ENCODE peak calls at places on chromosomes 2 and 18, in four cellular contexts. V is mesendoderm, H is GM23248, X is ovary. O is an unnamed sample.

GRCh38 chr2:154402138-154402714 is 296.3 kb upstream of the KCNJ3 start:
- DNase-seq in H (peak; percentile 73), X (no peak), V (peak; percentile 39), O (peak; percentile 6)

GRCh38 chr2:6524678-6525367 is 340.9 kb downstream of the CMPK2 start:
- DNase-seq in H (no peak), V (no peak), X (no peak), O (no peak)

GRCh38 chr2:174059178-174059874 is 94.2 kb upstream of the SP3 start:
- DNase-seq in X (no peak), H (peak; percentile 77), V (no peak), O (no peak)

GRCh38 chr18:5527603-5528002 is 16.2 kb downstream of the EPB41L3 start:
- DNase-seq in X (no peak), V (no peak), H (peak; percentile 91), O (no peak)

GRCh38 chr2:142874293-142874814 is 3.1 kb upstream of the KYNU start:
- DNase-seq in X (no peak), V (no peak), H (peak; percentile 96), O (no peak)

GRCh38 chr2:98772531-98772930 is 41.6 kb upstream of the MGAT4A start:
- DNase-seq in H (no peak), V (no peak), X (no peak), O (no peak)

GRCh38 chr2:171383141-171383540 is 50.6 kb downstream of the METTL8 start:
- DNase-seq in X (no peak), H (no peak), V (no peak), O (no peak)

GRCh38 chr2:15355386-15355785 is 205.7 kb downstream of the NBAS start:
- DNase-seq in H (no peak), X (no peak), V (peak; percentile 30), O (no peak)

GRCh38 chr18:70553245-70553960 is 264.6 kb downstream of the SOCS6 start:
- DNase-seq in V (no peak), H (no peak), X (no peak), O (no peak)

GRCh38 chr18:41645600-41646360 is 309.3 kb upstream of the PIK3C3 start:
- DNase-seq in V (no peak), X (no peak), H (no peak), O (no peak)

DNA sequence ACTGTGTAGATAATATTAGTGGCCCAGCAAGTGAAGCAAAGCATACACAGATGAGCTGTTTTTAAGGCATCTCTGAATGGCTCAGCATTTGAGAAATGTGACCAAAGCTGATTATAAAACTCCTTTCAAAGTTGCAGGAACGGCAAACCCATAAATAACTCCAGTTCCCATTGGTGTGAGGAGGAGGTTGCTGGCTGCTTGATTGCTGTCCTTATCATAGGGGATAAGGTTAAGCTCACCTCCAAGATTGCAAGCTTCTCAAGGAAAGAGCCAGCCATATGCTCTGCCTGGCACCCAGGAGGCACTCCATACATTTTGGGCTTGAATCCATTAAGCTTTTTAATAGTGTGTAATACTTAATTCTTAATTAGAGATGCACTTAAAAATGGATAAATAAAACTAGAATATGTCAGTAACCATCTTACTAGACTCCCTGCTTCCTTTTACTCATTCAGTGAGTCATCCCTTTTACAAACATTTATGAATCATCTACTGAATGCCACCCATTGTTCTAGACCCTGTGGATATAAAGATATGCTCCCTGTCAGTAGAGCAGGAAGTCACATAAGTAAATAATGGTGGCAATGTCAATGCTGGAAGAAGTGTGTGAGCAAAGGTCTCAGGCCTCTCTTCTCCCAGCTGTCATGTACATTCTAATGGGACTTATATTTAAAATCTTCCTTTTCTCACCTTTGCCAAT is 99.3 kb downstream of the SPATS2L start:
- DNase-seq in X (no peak), H (peak; percentile 93), V (peak; percentile 68), O (no peak)
- H3K4me3 ChIP-seq in X (no peak overlapping the region), H (peak overlapping the region; percentile 45), V (no peak overlapping the region), O (no peak overlapping the region)

DNA sequence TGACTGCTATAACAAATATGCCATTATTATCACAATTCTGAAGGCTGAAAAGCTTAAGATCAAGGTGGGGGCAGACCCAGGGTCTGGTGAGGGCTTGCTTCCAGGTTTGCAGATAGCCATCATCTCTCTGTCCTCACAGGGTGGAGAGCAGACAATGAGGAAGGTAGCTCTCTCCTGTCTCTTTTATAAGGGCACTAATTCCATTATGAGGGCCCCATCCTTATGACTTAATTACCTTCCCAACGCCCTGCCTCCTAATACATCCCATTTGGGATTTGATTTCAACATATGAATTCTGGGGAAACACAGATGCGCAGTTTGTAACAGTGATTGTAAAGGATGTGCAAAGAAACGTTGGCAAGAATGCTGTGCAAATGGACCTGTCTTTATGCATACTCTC is 44.8 kb downstream of the PARD3B start:
- DNase-seq in H (no peak), V (no peak), X (no peak), O (no peak)
- H3K4me3 ChIP-seq in H (no peak overlapping the region), V (no peak overlapping the region), X (no peak overlapping the region), O (no peak overlapping the region)

DNA sequence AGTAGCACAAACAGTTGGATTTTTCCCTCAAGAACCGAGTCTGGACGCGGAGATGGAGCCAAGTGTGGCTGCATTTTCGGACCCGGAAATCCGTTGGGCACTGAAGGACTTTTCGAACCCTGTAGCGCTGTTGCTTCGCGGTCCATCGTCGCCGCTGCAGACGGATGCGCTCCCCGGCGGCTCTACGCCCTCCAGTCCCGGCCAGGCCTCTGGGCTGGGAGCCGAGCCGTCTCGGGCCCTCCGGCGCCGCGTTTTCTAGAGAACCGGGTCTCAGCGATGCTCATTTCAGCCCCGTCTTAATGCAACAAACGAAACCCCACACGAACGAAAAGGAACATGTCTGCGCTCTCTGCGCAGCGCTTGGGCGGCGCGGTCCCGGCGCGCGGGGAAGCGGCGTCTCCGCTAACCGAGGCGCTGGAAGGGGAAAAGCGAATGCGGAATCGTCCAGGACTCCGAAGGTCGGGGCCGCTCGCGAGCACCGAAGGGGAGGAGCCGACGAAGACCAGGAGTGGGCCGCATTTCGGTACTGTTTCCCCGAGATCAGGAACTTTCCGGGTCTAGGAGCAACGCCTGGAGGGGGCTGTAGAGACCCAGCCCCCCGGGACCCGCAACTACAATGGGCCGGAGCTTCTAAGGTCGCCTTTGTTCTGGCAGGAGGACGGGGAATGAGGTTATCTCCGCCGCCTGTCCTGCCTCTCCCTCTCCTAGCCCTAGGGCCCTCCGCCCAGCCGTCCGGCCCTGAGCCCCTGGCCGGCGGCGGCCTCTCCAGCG is 3.2 kb downstream of the EMX1 start:
- DNase-seq in V (peak; percentile 75), X (no peak), H (peak; percentile 57), O (no peak)
- H3K4me3 ChIP-seq in V (peak overlapping the region; percentile 8), X (no peak overlapping the region), H (peak overlapping the region; percentile 48), O (no peak overlapping the region)

GRCh38 chr2:113328043-113328442 is 49.3 kb upstream of the PAX8 start:
- DNase-seq in V (no peak), H (no peak), X (no peak), O (no peak)

GRCh38 chr2:113324684-113325160 is 46.0 kb upstream of the PAX8 start:
- DNase-seq in X (peak; percentile 54), H (peak; percentile 84), V (peak; percentile 75), O (peak; percentile 25)
- H3K4me3 ChIP-seq in X (peak overlapping the region; percentile 35), H (peak overlapping the region; percentile 73), V (peak overlapping the region; percentile 32), O (peak overlapping the region; percentile 40)

DNA sequence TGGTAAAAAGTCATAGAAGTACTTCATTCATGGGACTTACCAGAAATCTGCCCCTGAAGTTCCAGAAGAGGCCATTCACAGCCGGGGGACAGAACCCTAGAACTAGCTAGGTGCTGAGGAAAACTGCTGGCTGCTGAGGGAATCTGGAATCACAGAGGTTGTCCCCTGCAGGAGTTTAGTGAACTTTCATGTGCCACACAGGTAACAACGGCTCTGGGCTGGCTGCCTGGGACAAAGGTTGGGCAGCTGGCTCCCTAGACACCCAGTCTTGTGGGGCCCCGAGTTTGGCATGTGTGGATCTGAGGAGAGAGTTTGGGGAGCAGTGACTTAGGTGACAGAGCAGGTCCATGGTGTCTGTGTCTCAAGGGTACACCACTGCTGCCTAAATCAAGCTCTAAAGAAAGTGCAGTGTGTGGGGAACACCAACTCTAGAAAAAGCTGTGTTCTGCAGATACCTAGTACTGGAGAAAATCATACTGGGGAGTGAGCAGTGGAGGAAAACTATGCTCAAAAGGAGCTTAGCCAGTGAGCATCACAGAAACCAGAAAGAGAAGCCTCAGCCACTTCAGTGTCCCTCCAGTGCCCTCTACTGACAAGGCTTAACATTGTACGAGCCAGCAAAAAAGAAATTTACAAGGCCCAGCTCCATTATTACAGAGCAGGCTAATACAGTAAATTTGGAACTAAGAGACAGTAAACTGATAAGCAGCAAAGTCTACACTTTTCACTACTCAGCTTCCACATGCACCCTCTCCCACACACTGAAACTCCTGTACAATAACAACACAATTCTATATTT is 15.2 kb downstream of the GALNT3 start:
- DNase-seq in V (peak; percentile 64), X (no peak), H (peak; percentile 22), O (no peak)
- H3K4me3 ChIP-seq in V (no peak overlapping the region), X (no peak overlapping the region), H (no peak overlapping the region), O (no peak overlapping the region)

O was measured in Jurkat, Clone E6-1.